ENCODE peak calls at places on chromosome 19, in nine cellular contexts. O is heart right ventricle, E is BJ, Q is upper lobe of right lung, H is body of pancreas, B is gastrocnemius medialis, Z is heart left ventricle, F is PC-9, P is tibial artery. S is an unnamed sample. For H3K27me3, the result is how much of the 10 kb centered on the place peaks cover.

GRCh38 chr19:53865918-53866696 is 1.6 kb upstream of the MYADM start:
- DNase-seq in O (peak), E (no peak), Q (peak), H (peak), B (peak), Z (peak), F (peak), P (peak), S (peak)

GRCh38 chr19:34525001-34525400 is 43.4 kb downstream of the WTIP start:
- DNase-seq in O (no peak), E (no peak), Q (no peak), H (no peak), B (no peak), Z (no peak), F (no peak), P (no peak), S (no peak)

GRCh38 chr19:5166262-5166661 is 174.3 kb downstream of the PTPRS start:
- DNase-seq in O (no peak), E (peak), Q (no peak), H (no peak), B (no peak), Z (no peak), F (peak), P (no peak), S (no peak)

GRCh38 chr19:42023121-42023942 is 29.3 kb upstream of the ATP1A3 start:
- DNase-seq in O (no peak), E (no peak), Q (no peak), H (no peak), B (no peak), Z (no peak), F (peak), P (no peak), S (peak)

GRCh38 chr19:5800361-5801270 is 4.3 kb upstream of the NRTN start:
- DNase-seq in O (no peak), E (no peak), Q (no peak), H (peak), B (no peak), Z (no peak), F (no peak), P (no peak), S (no peak)

GRCh38 chr19:45340232-45340898 is at the start of gene KLC3:
- DNase-seq in O (no peak), E (no peak), Q (peak), H (peak), B (no peak), Z (no peak), F (peak), P (no peak), S (no peak)

GRCh38 chr19:5955638-5955935 is 22.4 kb downstream of the RANBP3 start:
- DNase-seq in O (no peak), E (no peak), Q (no peak), H (no peak), B (no peak), Z (no peak), F (no peak), P (no peak), S (no peak)

GRCh38 chr19:53078668-53079067 is 24.6 kb downstream of the ZNF160 start:
- DNase-seq in O (no peak), E (no peak), Q (no peak), H (no peak), B (no peak), Z (no peak), F (no peak), P (no peak), S (no peak)

GRCh38 chr19:3413796-3414327 is 47.5 kb downstream of the NFIC start:
- DNase-seq in O (no peak), E (no peak), Q (no peak), H (no peak), B (no peak), Z (no peak), F (no peak), P (no peak), S (no peak)

GRCh38 chr19:5032101-5032967 is 63.4 kb downstream of the KDM4B start:
- DNase-seq in O (peak), E (no peak), Q (no peak), H (no peak), B (no peak), Z (peak), F (no peak), P (no peak), S (no peak)

GRCh38 chr19:45746866-45747265 is 13.6 kb downstream of the MEIOSIN start:
- DNase-seq in O (no peak), E (no peak), Q (no peak), H (no peak), B (no peak), Z (no peak), F (no peak), P (no peak), S (no peak)

GRCh38 chr19:18879579-18880373 is 16.2 kb downstream of the CERS1 start:
- DNase-seq in O (no peak), E (no peak), Q (no peak), H (no peak), B (no peak), Z (no peak), F (peak), P (no peak), S (peak)

GRCh38 chr19:40191836-40192646 is 815 bp downstream of the MAP3K10 start:
- DNase-seq in O (peak), E (no peak), Q (peak), H (peak), B (no peak), Z (peak), F (peak), P (no peak), S (peak)

GRCh38 chr19:41893899-41894298 is 10.9 kb downstream of the ARHGEF1 start:
- DNase-seq in O (no peak), E (no peak), Q (no peak), H (no peak), B (no peak), Z (no peak), F (no peak), P (no peak), S (no peak)

GRCh38 chr19:37905936-37906867 is at the start of gene WDR87:
- DNase-seq in O (no peak), E (no peak), Q (peak), H (peak), B (no peak), Z (peak), F (peak), P (no peak), S (no peak)

GRCh38 chr19:29048873-29049272 is 164.1 kb downstream of the UQCRFS1 start:
- DNase-seq in O (no peak), E (no peak), Q (no peak), H (no peak), B (no peak), Z (no peak), F (no peak), P (no peak), S (no peak)

GRCh38 chr19:50508850-50509190 is 2.2 kb downstream of the JOSD2 start:
- DNase-seq in O (no peak), E (no peak), Q (no peak), H (no peak), B (no peak), Z (no peak), F (no peak), P (no peak), S (no peak)

GRCh38 chr19:56119585-56119978 is 1.5 kb downstream of the ZNF787 start:
- DNase-seq in O (no peak), E (no peak), Q (peak), H (no peak), B (no peak), Z (no peak), F (peak), P (no peak), S (peak)

GRCh38 chr19:44677019-44677809 is 5.9 kb downstream of the CEACAM19 start:
- DNase-seq in O (no peak), E (peak), Q (no peak), H (no peak), B (no peak), Z (no peak), F (peak), P (no peak), S (peak)

GRCh38 chr19:14555918-14556661 is 15.8 kb downstream of the NDUFB7 start:
- DNase-seq in O (no peak), E (no peak), Q (no peak), H (no peak), B (no peak), Z (no peak), F (peak), P (no peak), S (no peak)

GRCh38 chr19:57419439-57419838 is 8.5 kb downstream of the ZNF17 start:
- DNase-seq in O (no peak), E (no peak), Q (no peak), H (no peak), B (no peak), Z (no peak), F (no peak), P (no peak), S (no peak)
- H3K4me3 ChIP-seq in O (no peak), E (no peak), Q (no peak), H (no peak), B (no peak), Z (no peak), F (no peak), P (no peak), S (no peak)

GRCh38 chr19:7654401-7654800 is 14.4 kb upstream of the RETN start:
- DNase-seq in O (no peak), E (no peak), Q (no peak), H (no peak), B (no peak), Z (no peak), F (no peak), P (no peak), S (no peak)
- H3K27me3 ChIP-seq in O (under half), E (under half), Q (under half), H (under half), B (under half), Z (under half), F (under half), P (under half), S (under half)

DNA sequence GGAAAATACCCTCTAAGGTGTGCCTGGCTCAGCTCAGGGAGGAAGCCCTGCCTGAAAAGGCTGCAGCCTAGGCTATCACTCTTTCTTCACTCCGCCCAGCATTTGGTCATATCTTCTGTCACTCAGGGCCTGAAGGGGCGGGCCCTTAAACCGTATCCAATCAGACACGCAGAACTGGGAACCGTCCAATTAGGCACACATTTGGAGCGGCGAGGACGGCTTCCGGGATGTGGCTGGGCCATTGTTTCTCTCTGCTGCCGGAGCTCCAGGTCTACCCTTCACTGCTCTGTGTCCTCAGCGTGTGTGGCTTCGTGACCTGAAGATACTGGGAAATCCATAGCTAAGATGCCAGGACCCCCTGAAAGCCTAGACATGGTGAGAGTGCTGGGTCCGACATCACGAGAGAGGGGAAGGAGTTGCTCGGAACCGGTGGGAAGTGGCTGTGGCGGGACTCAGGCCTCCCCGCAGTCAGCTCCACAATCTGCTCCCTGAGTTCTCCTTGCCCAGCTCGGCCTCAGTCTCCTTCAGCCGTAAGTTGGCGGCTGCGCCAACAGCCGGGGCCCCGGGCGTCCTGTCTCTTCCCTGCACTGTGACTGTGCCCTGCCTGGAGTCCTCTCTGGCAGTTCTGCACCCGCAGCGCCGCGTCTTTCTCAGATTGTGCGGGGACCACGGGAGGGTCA is at the start of gene ZNF493:
- DNase-seq in O (peak), E (peak), Q (peak), H (peak), B (peak), Z (peak), F (peak), P (peak), S (peak)
- H3K4me3 ChIP-seq in O (peak), E (peak), Q (peak), H (peak), B (peak), Z (peak), F (peak), P (peak), S (peak)

GRCh38 chr19:7850429-7850819 is 20.4 kb downstream of the EVI5L start:
- DNase-seq in O (no peak), E (no peak), Q (no peak), H (no peak), B (no peak), Z (no peak), F (no peak), P (no peak), S (no peak)
- H3K27me3 ChIP-seq in O (under half), E (under half), Q (under half), H (under half), B (under half), Z (under half), F (under half), P (under half), S (under half)

GRCh38 chr19:10192922-10193321 is 1.8 kb downstream of the DNMT1 start:
- DNase-seq in O (no peak), E (no peak), Q (no peak), H (no peak), B (no peak), Z (no peak), F (no peak), P (no peak), S (no peak)
- H3K4me3 ChIP-seq in O (no peak), E (no peak), Q (no peak), H (no peak), B (no peak), Z (no peak), F (peak), P (no peak), S (peak)

GRCh38 chr19:48489608-48490216 is 20.5 kb downstream of the CYTH2 start:
- DNase-seq in O (peak), E (no peak), Q (peak), H (peak), B (peak), Z (peak), F (peak), P (peak), S (peak)
- H3K27me3 ChIP-seq in O (under half), E (under half), Q (under half), H (under half), B (under half), Z (under half), F (under half), P (under half), S (under half)

S was measured in MG63.